ENCODE peak calls at places on chromosomes 7 and 10, in six cellular contexts. I is mesendoderm, L is H9, D is IMR-90, N is neuronal stem cell, E is H1. A is an unnamed sample.
A peak's percentile ranks its signal among the peaks of the same experiment; 100 is the strongest.

GRCh38 chr10:18233775-18234174 is 93.6 kb downstream of the CACNB2 start:
- DNase-seq in D (no peak), L (peak; percentile 55), I (peak; percentile 66), N (no peak), E (no peak), A (peak; percentile 18)

GRCh38 chr7:44380831-44381493 is 55.6 kb upstream of the CAMK2B start:
- DNase-seq in D (peak; percentile 38), L (peak; percentile 25), E (peak; percentile 41), N (no peak), I (no peak), A (no peak)

GRCh38 chr7:25399000-25399750 is 170.9 kb upstream of the NPVF start:
- DNase-seq in E (no peak), D (no peak), L (no peak), N (no peak), I (no peak), A (no peak)

GRCh38 chr10:53700227-53700626 is 927.6 kb upstream of the MBL2 start:
- DNase-seq in L (no peak), I (no peak), N (no peak), E (no peak), D (no peak), A (no peak)

GRCh38 chr7:25777969-25778767 is 373.8 kb upstream of the NFE2L3 start:
- DNase-seq in L (no peak), N (no peak), I (no peak), D (no peak), E (no peak), A (no peak)

GRCh38 chr7:17674166-17674955 is 265.9 kb downstream of the SNX13 start:
- DNase-seq in N (no peak), L (no peak), D (no peak), I (no peak), E (no peak), A (peak; percentile 86)

GRCh38 chr7:133095119-133095671 is 13.3 kb upstream of the CHCHD3 start:
- DNase-seq in D (no peak), N (no peak), I (peak; percentile 83), E (no peak), L (no peak), A (peak; percentile 14)

GRCh38 chr7:132435016-132435990 is 141.0 kb downstream of the PLXNA4 start:
- DNase-seq in D (no peak), I (no peak), L (no peak), E (no peak), N (no peak), A (peak; percentile 85)

GRCh38 chr7:130793855-130794618 is 60.0 kb upstream of the KLF14 start:
- DNase-seq in L (no peak), I (peak; percentile 9), N (no peak), E (no peak), D (peak; percentile 22), A (no peak)

GRCh38 chr10:72012801-72013200 is 48.6 kb downstream of the CHST3 start:
- DNase-seq in N (no peak), L (no peak), I (no peak), D (no peak), E (no peak), A (no peak)
- H3K4me1 ChIP-seq in N (peaks cover 22% of the 10 kb centered on the region), L (no peaks in the 10 kb centered on the region), I (no peaks in the 10 kb centered on the region), D (peaks cover 27% of the 10 kb centered on the region), E (no peaks in the 10 kb centered on the region), A (peaks cover 42% of the 10 kb centered on the region)

GRCh38 chr7:139828446-139828845 is 618 bp upstream of the TBXAS1 start:
- DNase-seq in L (no peak), I (no peak), D (no peak), N (no peak), E (no peak), A (no peak)

GRCh38 chr7:139823855-139824670 is 5.0 kb upstream of the TBXAS1 start:
- DNase-seq in I (no peak), D (peak; percentile 90), L (no peak), N (no peak), E (no peak), A (no peak)

GRCh38 chr7:139827042-139827441 is 2.0 kb upstream of the TBXAS1 start:
- DNase-seq in D (no peak), E (no peak), N (no peak), I (peak; percentile 38), L (no peak), A (no peak)

GRCh38 chr7:139822855-139823254 is 6.2 kb upstream of the TBXAS1 start:
- DNase-seq in L (no peak), N (no peak), I (no peak), E (no peak), D (no peak), A (no peak)

GRCh38 chr7:139825666-139826290 is 3.3 kb upstream of the TBXAS1 start:
- DNase-seq in L (no peak), E (no peak), D (peak; percentile 81), I (no peak), N (no peak), A (no peak)
- H2BK120ac ChIP-seq in L (no peak overlapping the region), E (no peak overlapping the region), D (peak overlapping the region; percentile 87), I (no peak overlapping the region), N (no peak overlapping the region), A (no peak overlapping the region)

DNA sequence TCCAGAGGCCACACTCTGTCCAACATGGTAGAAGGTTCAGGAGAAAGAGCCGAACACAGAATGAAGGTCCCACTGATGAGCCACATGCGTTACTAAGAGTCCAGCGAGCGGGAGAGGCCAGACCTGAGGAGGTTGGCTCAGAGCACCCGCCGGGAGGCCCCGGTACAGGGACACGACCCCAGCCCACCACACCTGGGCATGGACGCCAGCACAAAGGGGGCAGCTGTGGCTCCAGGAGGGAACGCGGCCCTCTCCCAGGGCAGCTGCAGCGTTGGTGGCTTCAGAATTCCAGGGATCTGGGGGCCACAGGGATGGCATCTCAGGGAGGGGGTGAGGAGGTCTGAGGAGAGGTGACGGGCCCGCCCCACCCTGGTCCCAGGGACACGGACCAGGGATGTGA is 280.0 kb downstream of the MAD1L1 start:
- DNase-seq in D (no peak), N (no peak), L (no peak), I (no peak), E (no peak), A (no peak)
- H3K27me3 ChIP-seq in D (no peaks in the 10 kb centered on the region), N (no peaks in the 10 kb centered on the region), L (no peaks in the 10 kb centered on the region), I (no peaks in the 10 kb centered on the region), E (no peaks in the 10 kb centered on the region), A (no peaks in the 10 kb centered on the region)

GRCh38 chr10:71529203-71529537 is 132.4 kb downstream of the CDH23 start:
- DNase-seq in L (no peak), I (no peak), N (no peak), D (no peak), E (no peak), A (no peak)
- H3K4me1 ChIP-seq in L (no peaks in the 10 kb centered on the region), I (peaks cover 9% of the 10 kb centered on the region), N (peaks cover 2% of the 10 kb centered on the region), D (no peaks in the 10 kb centered on the region), E (peaks cover 4% of the 10 kb centered on the region), A (peaks cover 8% of the 10 kb centered on the region)

A was measured in trophoblast cell.